ENCODE peak calls at places on chromosomes 11 and 22, in six cellular contexts. U is stomach, D is bronchial epithelial cell, G is GM12865, X is right lobe of liver, T is esophagus muscularis mucosa. M is an unnamed sample.

GRCh38 chr11:72228229-72228843 is 3.8 kb downstream of the INPPL1 start:
- DNase-seq in D (no peak), U (peak; percentile 24), X (peak; percentile 45), G (no peak), T (no peak), M (no peak)

GRCh38 chr22:20979243-20979809 is 2.8 kb upstream of the LZTR1 start:
- DNase-seq in U (peak; percentile 67), T (no peak), D (peak; percentile 83), G (peak; percentile 83), X (peak; percentile 73), M (no peak)

GRCh38 chr11:111665779-111666178 is 63.5 kb downstream of the SIK2 start:
- DNase-seq in G (no peak), T (no peak), U (no peak), X (no peak), D (peak; percentile 32), M (no peak)

GRCh38 chr22:23591203-23591791 is 11.2 kb upstream of the IGLL1 start:
- DNase-seq in T (no peak), X (peak; percentile 67), U (peak; percentile 62), G (peak; percentile 74), D (peak; percentile 26), M (no peak)

GRCh38 chr11:83020942-83021779 is 50.5 kb downstream of the RAB30 start:
- DNase-seq in U (no peak), G (no peak), X (no peak), T (no peak), D (no peak), M (no peak)

GRCh38 chr11:79097279-79097875 is 343.5 kb downstream of the TENM4 start:
- DNase-seq in D (no peak), T (no peak), X (no peak), U (no peak), G (no peak), M (no peak)

GRCh38 chr11:90784241-90784814 is 561.5 kb upstream of the CHORDC1 start:
- DNase-seq in D (no peak), X (no peak), G (no peak), U (no peak), T (no peak), M (no peak)

GRCh38 chr22:30285846-30286200 is 3.5 kb downstream of the CASTOR1 start:
- DNase-seq in D (no peak), X (no peak), U (no peak), T (no peak), G (no peak), M (no peak)

GRCh38 chr22:47163481-47163875 is 401.0 kb downstream of the TBC1D22A start:
- DNase-seq in T (no peak), U (no peak), G (no peak), X (peak; percentile 37), D (no peak), M (no peak)

GRCh38 chr22:40279017-40279416 is 67.3 kb upstream of the ADSL start:
- DNase-seq in T (no peak), U (no peak), D (no peak), X (no peak), G (no peak), M (no peak)

GRCh38 chr11:14350716-14351238 is 8.2 kb downstream of the RRAS2 start:
- DNase-seq in T (no peak), U (no peak), G (no peak), D (no peak), X (no peak), M (no peak)

GRCh38 chr22:26970809-26971394 is 313.5 kb downstream of the MIAT start:
- DNase-seq in D (no peak), X (no peak), T (no peak), G (peak; percentile 5), U (no peak), M (no peak)

GRCh38 chr22:50009251-50009650 is 3.3 kb downstream of the IL17REL start:
- DNase-seq in T (no peak), X (no peak), U (no peak), D (no peak), G (no peak), M (no peak)

GRCh38 chr11:82718307-82718706 is 15.4 kb downstream of the FAM181B start:
- DNase-seq in G (peak; percentile 42), U (no peak), X (no peak), D (peak; percentile 31), T (no peak), M (peak; percentile 6)

GRCh38 chr22:34333285-34333684 is 413.0 kb upstream of the LARGE1 start:
- DNase-seq in G (no peak), U (no peak), X (no peak), T (no peak), D (no peak), M (no peak)
- TF ChIP-seq CTCF in G (no peak), U (no peak), X (no peak), T (no peak), D (no peak), M (no peak)

GRCh38 chr11:121870202-121871045 is 245.6 kb downstream of the BLID start:
- DNase-seq in T (peak; percentile 91), U (no peak), X (no peak), D (peak; percentile 11), G (no peak), M (no peak)
- TF ChIP-seq CTCF in T (peak; percentile 30), U (no peak), X (no peak), D (no peak), G (no peak), M (peak; percentile 21)

GRCh38 chr22:44623771-44624510 is 78.1 kb upstream of the PRR5 start:
- DNase-seq in T (no peak), X (no peak), U (no peak), G (peak; percentile 34), D (peak; percentile 4), M (no peak)
- TF ChIP-seq CTCF in T (peak; percentile 15), X (no peak), U (no peak), G (peak; percentile 42), D (peak; percentile 70), M (peak; percentile 50)

GRCh38 chr11:119479685-119480275 is 56.8 kb upstream of the THY1 start:
- DNase-seq in G (peak; percentile 35), X (no peak), U (no peak), T (peak; percentile 53), D (peak; percentile 25), M (no peak)
- TF ChIP-seq CTCF in G (peak; percentile 64), X (no peak), U (no peak), T (peak; percentile 18), D (peak; percentile 73), M (peak; percentile 80)

GRCh38 chr22:44181912-44182590 is 1.3 kb downstream of the PARVG start:
- DNase-seq in G (peak; percentile 51), T (no peak), U (no peak), D (no peak), X (no peak), M (no peak)
- TF ChIP-seq CTCF in G (peak; percentile 17), T (no peak), U (no peak), D (no peak), X (no peak), M (no peak)

GRCh38 chr11:27124514-27125264 is 84.1 kb downstream of the BBOX1 start:
- DNase-seq in D (peak; percentile 61), T (no peak), G (no peak), U (no peak), X (no peak), M (no peak)
- TF ChIP-seq CTCF in D (peak; percentile 31), T (peak; percentile 22), G (no peak), U (no peak), X (peak; percentile 58), M (peak; percentile 29)

DNA sequence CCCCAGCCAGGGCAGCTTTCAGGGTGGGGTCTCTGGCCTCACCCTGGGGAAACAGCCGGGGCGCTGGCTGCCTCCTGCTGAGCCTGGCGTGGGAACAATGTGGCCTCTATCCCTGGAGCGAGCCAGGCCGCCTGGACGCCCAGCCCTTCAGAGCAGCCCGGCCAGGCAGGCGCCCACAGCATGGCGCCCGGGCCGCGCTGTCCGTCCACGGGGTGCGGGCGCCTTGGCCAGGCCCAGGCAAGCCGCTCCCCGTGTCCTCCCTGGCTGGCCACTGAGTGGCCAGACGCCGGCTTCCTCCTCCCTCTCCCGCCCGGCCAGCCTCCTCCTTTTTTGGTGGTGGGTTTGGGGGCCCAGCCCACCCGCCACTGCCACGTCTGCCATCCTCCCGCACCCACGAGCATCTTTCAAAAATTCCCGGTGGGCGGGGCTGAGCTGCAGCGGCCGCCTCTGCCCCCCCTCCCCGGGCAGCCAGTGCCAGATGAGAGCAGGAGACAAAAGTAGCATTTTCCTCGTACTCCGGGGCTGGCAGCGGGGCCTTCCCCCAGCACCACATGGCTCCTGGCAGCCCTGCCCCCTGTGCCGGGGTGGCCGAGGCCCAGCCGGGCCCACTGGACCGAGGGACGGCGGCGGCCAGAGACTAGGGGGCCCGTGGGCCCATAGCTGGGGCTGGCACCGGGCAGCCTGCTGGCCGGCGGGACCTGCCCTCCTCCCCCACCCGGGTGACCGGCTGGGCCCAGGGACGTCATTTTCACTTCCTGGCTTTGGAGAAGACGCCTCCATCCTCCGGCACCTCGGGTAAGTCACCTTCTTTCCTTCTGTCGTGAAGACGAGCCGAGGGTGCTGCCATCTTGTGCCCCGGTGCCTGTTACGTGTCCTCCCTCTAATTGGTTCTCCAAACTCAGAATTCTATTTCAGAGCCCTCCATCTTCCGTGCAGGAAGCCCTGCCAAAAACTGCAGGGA is 70.2 kb upstream of the PPARA start:
- DNase-seq in G (no peak), T (no peak), U (peak; percentile 67), X (peak; percentile 51), D (no peak), M (no peak)
- TF ChIP-seq CTCF in G (no peak), T (no peak), U (no peak), X (no peak), D (no peak), M (no peak)

GRCh38 chr11:34124885-34125668 is 19.6 kb downstream of the NAT10 start:
- DNase-seq in G (no peak), D (no peak), T (no peak), X (no peak), U (no peak), M (no peak)
- TF ChIP-seq CTCF in G (no peak), D (no peak), T (no peak), X (no peak), U (no peak), M (no peak)

DNA sequence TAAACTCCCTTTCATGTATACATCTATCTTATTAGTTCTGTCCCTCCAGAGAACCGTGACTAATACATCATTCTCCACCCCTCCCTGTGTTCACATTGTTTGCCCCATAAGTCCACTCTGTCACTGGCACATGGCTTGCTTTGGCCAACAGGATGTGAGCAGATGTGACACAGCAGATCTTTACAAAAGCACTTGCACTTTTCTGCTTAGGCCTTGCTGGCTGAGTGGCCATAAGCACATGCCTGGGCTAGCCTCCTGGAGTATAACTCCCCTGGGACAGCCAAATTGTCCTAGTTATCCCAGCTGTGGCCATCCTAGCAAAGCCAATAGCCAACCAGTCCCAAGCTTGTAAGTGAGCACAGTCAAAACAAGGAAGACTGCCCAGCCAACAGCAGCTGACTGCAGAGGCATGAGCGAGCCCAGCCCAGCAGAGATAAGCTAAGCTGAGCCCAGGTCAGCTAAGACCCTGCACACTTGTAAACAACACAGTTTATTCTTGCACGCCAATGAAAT is 9.7 kb upstream of the RCN1 start:
- DNase-seq in T (no peak), U (no peak), G (peak; percentile 52), D (peak; percentile 87), X (no peak), M (no peak)
- TF ChIP-seq CTCF in T (no peak), U (no peak), G (no peak), D (no peak), X (no peak), M (no peak)

M was measured in BJ.